ENCODE peak calls at places on chromosomes 11 and 22, in five cellular contexts. S is heart left ventricle, M is DND-41, X is pancreas, D is suprapubic skin. C is an unnamed sample. For H3K4me1, the result is how much of the 10 kb centered on the place peaks cover.

GRCh38 chr22:44403930-44404329 is 91.2 kb upstream of the SHISAL1 start:
- DNase-seq in X (no peak), S (no peak), M (no peak), D (peak), C (no peak)

GRCh38 chr11:57791321-57792059 is 29.9 kb downstream of the CTNND1 start:
- DNase-seq in M (no peak), S (no peak), D (no peak), X (no peak), C (no peak)

GRCh38 chr11:86150826-86151187 is 81.9 kb upstream of the PICALM start:
- DNase-seq in M (no peak), D (no peak), S (no peak), X (no peak), C (no peak)

GRCh38 chr22:42433754-42434153 is 1.6 kb upstream of the NFAM1 start:
- DNase-seq in D (no peak), M (no peak), X (no peak), S (no peak), C (no peak)

GRCh38 chr11:61700221-61700620 is 20.0 kb downstream of the DAGLA start:
- DNase-seq in D (no peak), M (no peak), X (peak), S (no peak), C (peak)

GRCh38 chr11:119015054-119015611 is 3.0 kb downstream of the RPS25 start:
- DNase-seq in M (no peak), D (no peak), X (no peak), S (no peak), C (no peak)

GRCh38 chr11:120302001-120302805 is 22.9 kb upstream of the TLCD5 start:
- DNase-seq in X (peak), D (peak), S (no peak), M (no peak), C (no peak)

GRCh38 chr22:35230839-35231584 is 26.3 kb upstream of the HMGXB4 start:
- DNase-seq in S (no peak), M (no peak), X (no peak), D (no peak), C (no peak)

GRCh38 chr22:48091060-48091650 is 1328.7 kb downstream of the TBC1D22A start:
- DNase-seq in X (no peak), M (peak), S (no peak), D (peak), C (no peak)

GRCh38 chr11:33779849-33780528 is 5.7 kb upstream of the FBXO3 start:
- DNase-seq in S (no peak), D (no peak), X (no peak), M (no peak), C (no peak)

GRCh38 chr11:107591098-107591445 is at the start of gene ELMOD1:
- DNase-seq in D (no peak), M (no peak), S (peak), X (peak), C (peak)

GRCh38 chr11:8335683-8336082 is 72.0 kb upstream of the LMO1 start:
- DNase-seq in M (no peak), D (no peak), X (no peak), S (no peak), C (no peak)

DNA sequence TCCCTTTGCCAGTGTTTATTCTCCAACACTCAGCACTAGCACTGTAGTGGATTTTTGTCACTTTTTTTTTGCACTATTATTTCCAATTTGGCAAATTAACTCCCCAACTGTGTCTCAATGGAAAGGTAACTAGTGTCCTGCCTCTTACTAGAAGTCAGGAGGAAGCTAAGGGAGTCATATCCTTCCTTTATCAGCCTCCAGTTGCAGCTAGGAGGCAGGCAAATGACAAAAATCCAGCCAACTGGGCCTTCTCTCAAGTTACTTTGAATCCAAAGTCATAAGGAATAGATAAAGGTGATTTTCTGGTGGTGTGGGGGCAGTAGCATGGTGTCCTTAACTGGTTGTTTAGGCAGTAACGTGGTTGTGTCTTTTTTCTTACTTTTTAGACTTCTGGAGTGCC is 15.6 kb upstream of the P4HA3 start:
- DNase-seq in S (no peak), M (no peak), X (no peak), D (no peak), C (no peak)
- H3K27ac ChIP-seq in S (no peak), M (no peak), X (peak), D (no peak), C (no peak)

GRCh38 chr11:1567721-1568100 is 4.4 kb downstream of the DUSP8 start:
- DNase-seq in X (peak), D (peak), M (no peak), S (no peak), C (no peak)
- H3K4me1 ChIP-seq in X (under half), D (under half), M (under half), S (under half), C (under half)

DNA sequence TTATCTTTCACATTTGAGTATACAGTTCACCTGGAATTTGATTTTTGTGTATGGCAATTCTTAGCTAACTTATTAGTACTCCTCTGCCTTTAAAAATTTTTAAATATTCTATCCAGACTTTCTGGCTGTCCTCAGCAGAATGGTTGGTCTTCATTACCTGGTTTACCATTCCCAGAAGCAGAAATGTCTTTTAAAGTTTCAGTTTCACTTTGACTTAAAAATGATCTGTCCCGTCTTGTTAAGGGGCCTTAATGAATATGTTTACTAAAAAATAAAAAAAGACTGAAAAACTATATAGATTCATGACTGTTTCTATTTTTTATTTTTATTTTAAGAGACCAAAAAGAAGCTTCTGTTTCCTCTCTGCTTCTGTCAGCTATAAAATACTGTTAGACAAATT is 70.5 kb upstream of the TNRC6B start:
- DNase-seq in M (no peak), S (no peak), X (no peak), D (no peak), C (no peak)
- H3K4me3 ChIP-seq in M (peak), S (peak), X (no peak), D (peak), C (peak)

DNA sequence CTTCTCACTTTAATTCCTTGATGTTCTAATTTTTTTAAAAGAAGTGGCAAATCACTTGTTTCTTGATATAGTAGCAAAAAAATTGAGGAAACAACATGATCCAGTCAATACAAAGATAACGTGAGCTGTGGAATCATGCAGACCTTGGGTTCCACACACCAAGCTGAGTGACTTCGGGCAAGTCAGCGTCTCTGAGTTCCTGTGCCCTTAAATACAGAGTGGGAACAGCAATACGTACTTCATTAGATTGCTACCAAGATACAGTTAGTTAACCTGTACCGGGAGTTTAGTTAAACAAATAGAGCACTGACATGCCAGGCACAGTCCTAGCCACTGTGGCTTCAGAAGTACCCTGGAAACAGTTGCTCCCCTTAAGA is 58.5 kb downstream of the PPP2R1B start:
- DNase-seq in D (no peak), M (no peak), X (no peak), S (no peak), C (no peak)
- H3K27ac ChIP-seq in D (no peak), M (no peak), X (peak), S (no peak), C (no peak)

GRCh38 chr11:109374032-109374431 is 48.0 kb upstream of the C11orf87 start:
- DNase-seq in S (no peak), X (no peak), D (no peak), M (no peak), C (no peak)
- H3K4me1 ChIP-seq in S (under half), X (under half), D (under half), M (under half), C (under half)

GRCh38 chr11:102598272-102598671 is 26.9 kb downstream of the MMP20 start:
- DNase-seq in X (no peak), D (no peak), S (no peak), M (no peak), C (no peak)

GRCh38 chr11:102600666-102601065 is 24.5 kb downstream of the MMP20 start:
- DNase-seq in M (no peak), S (no peak), D (no peak), X (no peak), C (no peak)

GRCh38 chr11:102596578-102596977 is 28.6 kb downstream of the MMP20 start:
- DNase-seq in D (no peak), M (no peak), X (no peak), S (no peak), C (no peak)

GRCh38 chr11:102603091-102603490 is 22.0 kb downstream of the MMP20 start:
- DNase-seq in M (no peak), S (no peak), D (no peak), X (no peak), C (no peak)

GRCh38 chr11:102599642-102600261 is 25.4 kb downstream of the MMP20 start:
- DNase-seq in S (no peak), D (no peak), X (no peak), M (no peak), C (no peak)
- H3K4me3 ChIP-seq in S (no peak), D (no peak), X (no peak), M (no peak), C (no peak)

GRCh38 chr22:29328055-29328454 is 12.6 kb upstream of the RASL10A start:
- DNase-seq in M (no peak), S (no peak), X (peak), D (no peak), C (peak)

GRCh38 chr22:29327089-29327764 is 11.7 kb upstream of the RASL10A start:
- DNase-seq in X (peak), D (no peak), M (no peak), S (no peak), C (no peak)

GRCh38 chr22:29325785-29326315 is 10.4 kb upstream of the RASL10A start:
- DNase-seq in D (no peak), M (no peak), S (no peak), X (no peak), C (peak)

GRCh38 chr22:29326481-29326880 is 11.0 kb upstream of the RASL10A start:
- DNase-seq in D (no peak), M (no peak), X (no peak), S (no peak), C (no peak)

DNA sequence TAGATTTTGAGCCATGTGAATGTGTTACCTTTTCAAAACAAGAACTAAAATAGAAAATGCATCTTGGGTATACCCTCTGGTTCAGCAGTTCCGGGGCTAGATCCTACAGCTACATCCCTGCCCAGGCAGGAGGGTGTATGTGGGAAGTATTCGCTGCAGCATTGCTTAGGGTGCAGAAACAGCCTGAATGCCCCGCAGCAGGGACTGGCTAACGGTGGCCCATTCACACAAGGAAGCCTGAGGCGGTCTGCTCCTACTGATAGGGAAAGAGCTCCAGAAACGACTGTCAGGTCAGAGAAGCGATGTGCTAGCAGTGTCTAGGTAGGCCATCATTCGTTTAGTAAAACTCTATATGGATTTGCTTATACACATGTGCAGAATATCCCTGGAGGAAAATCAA is 9.9 kb upstream of the RASL10A start:
- DNase-seq in M (no peak), X (no peak), D (no peak), S (no peak), C (peak)
- H3K27ac ChIP-seq in M (no peak), X (no peak), D (no peak), S (no peak), C (no peak)

GRCh38 chr22:46432164-46433068 is 96.9 kb downstream of the TRMU start:
- DNase-seq in X (no peak), M (peak), S (no peak), D (no peak), C (no peak)
- H3K4me1 ChIP-seq in X (under half), M (under half), S (under half), D (under half), C (under half)